ENCODE peak calls at places on chromosome 6, in four cellular contexts. One of them, this sample, is unnamed.

GRCh38 chr6:31122803-31123706 is 2.8 kb upstream of the CDSN start:
- DNase-seq in endothelial cell of umbilical vein: peak; percentile 91
- DNase-seq in GM12878: no peak
- DNase-seq in K562: peak; percentile 65
- DNase-seq in this sample: peak; percentile 76

GRCh38 chr6:121521164-121521555 is 85.7 kb downstream of the GJA1 start:
- DNase-seq in endothelial cell of umbilical vein: no peak
- DNase-seq in GM12878: no peak
- DNase-seq in K562: no peak
- DNase-seq in this sample: peak; percentile 0

GRCh38 chr6:119587537-119587936 is 238.0 kb upstream of the MAN1A1 start:
- DNase-seq in endothelial cell of umbilical vein: no peak
- DNase-seq in GM12878: no peak
- DNase-seq in K562: no peak
- DNase-seq in this sample: peak; percentile 51

GRCh38 chr6:125512621-125513020 is 210.9 kb upstream of the HDDC2 start:
- DNase-seq in endothelial cell of umbilical vein: no peak
- DNase-seq in GM12878: no peak
- DNase-seq in K562: peak; percentile 26
- DNase-seq in this sample: no peak

GRCh38 chr6:130513770-130514169 is 148.0 kb downstream of the TMEM200A start:
- DNase-seq in endothelial cell of umbilical vein: no peak
- DNase-seq in GM12878: peak; percentile 45
- DNase-seq in K562: peak; percentile 14
- DNase-seq in this sample: peak; percentile 65

GRCh38 chr6:29853245-29853644 is 25.6 kb downstream of the HLA-G start:
- DNase-seq in endothelial cell of umbilical vein: no peak
- DNase-seq in GM12878: no peak
- DNase-seq in K562: no peak
- DNase-seq in this sample: no peak

GRCh38 chr6:129785081-129785755 is 75.2 kb upstream of the ARHGAP18 start:
- DNase-seq in endothelial cell of umbilical vein: no peak
- DNase-seq in GM12878: no peak
- DNase-seq in K562: no peak
- DNase-seq in this sample: peak; percentile 42

GRCh38 chr6:19812512-19813119 is 24.6 kb upstream of the ID4 start:
- DNase-seq in endothelial cell of umbilical vein: peak; percentile 17
- DNase-seq in GM12878: no peak
- DNase-seq in K562: peak; percentile 41
- DNase-seq in this sample: peak; percentile 61

GRCh38 chr6:132068766-132069165 is 117.6 kb upstream of the CCN2 start:
- DNase-seq in endothelial cell of umbilical vein: no peak
- DNase-seq in GM12878: no peak
- DNase-seq in K562: no peak
- DNase-seq in this sample: peak; percentile 38

GRCh38 chr6:3835055-3835731 is 14.0 kb upstream of the FAM50B start:
- DNase-seq in endothelial cell of umbilical vein: no peak
- DNase-seq in GM12878: no peak
- DNase-seq in K562: no peak
- DNase-seq in this sample: no peak

GRCh38 chr6:125918230-125918629 is 38.3 kb upstream of the HINT3 start:
- DNase-seq in endothelial cell of umbilical vein: no peak
- DNase-seq in GM12878: no peak
- DNase-seq in K562: no peak
- DNase-seq in this sample: no peak

GRCh38 chr6:89208551-89208950 is 8.6 kb downstream of the GABRR1 start:
- DNase-seq in endothelial cell of umbilical vein: no peak
- DNase-seq in GM12878: no peak
- DNase-seq in K562: no peak
- DNase-seq in this sample: no peak

GRCh38 chr6:159104931-159105330 is 60.1 kb upstream of the TAGAP start:
- DNase-seq in endothelial cell of umbilical vein: no peak
- DNase-seq in GM12878: no peak
- DNase-seq in K562: no peak
- DNase-seq in this sample: no peak

GRCh38 chr6:157614026-157614484 is 209.0 kb upstream of the SNX9 start:
- DNase-seq in endothelial cell of umbilical vein: no peak
- DNase-seq in GM12878: no peak
- DNase-seq in K562: no peak
- DNase-seq in this sample: peak; percentile 41

GRCh38 chr6:116528163-116528562 is 16.7 kb downstream of the CALHM5 start:
- DNase-seq in endothelial cell of umbilical vein: peak; percentile 57
- DNase-seq in GM12878: no peak
- DNase-seq in K562: no peak
- DNase-seq in this sample: no peak

GRCh38 chr6:126176266-126176665 is 163.6 kb upstream of the CENPW start:
- DNase-seq in endothelial cell of umbilical vein: peak; percentile 51
- DNase-seq in GM12878: no peak
- DNase-seq in K562: peak; percentile 41
- DNase-seq in this sample: peak; percentile 14

GRCh38 chr6:90399970-90400369 is 103.3 kb upstream of the BACH2 start:
- DNase-seq in endothelial cell of umbilical vein: no peak
- DNase-seq in GM12878: no peak
- DNase-seq in K562: no peak
- DNase-seq in this sample: no peak

GRCh38 chr6:90401933-90402830 is 105.5 kb upstream of the BACH2 start:
- DNase-seq in endothelial cell of umbilical vein: no peak
- DNase-seq in GM12878: no peak
- DNase-seq in K562: no peak
- DNase-seq in this sample: peak; percentile 7

GRCh38 chr6:90403489-90404381 is 107.1 kb upstream of the BACH2 start:
- DNase-seq in endothelial cell of umbilical vein: no peak
- DNase-seq in GM12878: no peak
- DNase-seq in K562: peak; percentile 93
- DNase-seq in this sample: peak; percentile 90

GRCh38 chr6:90406142-90406794 is 109.6 kb upstream of the BACH2 start:
- DNase-seq in endothelial cell of umbilical vein: no peak
- DNase-seq in GM12878: no peak
- DNase-seq in K562: peak; percentile 56
- DNase-seq in this sample: peak; percentile 80

GRCh38 chr6:90402831-90403192 is 106.2 kb upstream of the BACH2 start:
- DNase-seq in endothelial cell of umbilical vein: no peak
- DNase-seq in GM12878: no peak
- DNase-seq in K562: no peak
- DNase-seq in this sample: no peak
- TF ChIP-seq FOS in endothelial cell of umbilical vein: no peak
- TF ChIP-seq FOS in GM12878: no peak
- TF ChIP-seq FOS in K562: no peak
- TF ChIP-seq FOS in this sample: no peak

DNA sequence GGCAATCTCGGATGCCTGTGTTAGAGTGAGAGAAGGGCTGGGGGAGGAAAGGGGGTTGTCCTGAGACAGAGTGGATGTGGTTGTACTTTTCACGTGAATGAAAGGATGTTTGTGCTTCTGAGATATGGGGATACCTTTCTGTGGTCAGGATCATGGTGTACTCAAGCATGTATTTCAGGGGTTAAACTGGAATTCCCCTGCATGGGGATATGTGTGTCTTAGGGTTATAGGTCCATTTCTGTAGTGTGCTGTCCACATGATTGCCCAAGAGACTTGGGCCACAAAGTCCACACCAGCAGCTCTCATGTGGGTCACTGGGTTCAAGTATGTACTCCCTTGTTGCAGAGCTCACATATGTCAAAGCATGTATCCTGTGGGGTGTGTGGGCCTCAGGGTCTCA is 10.5 kb downstream of the SYNGAP1 start:
- DNase-seq in endothelial cell of umbilical vein: no peak
- DNase-seq in GM12878: no peak
- DNase-seq in K562: no peak
- DNase-seq in this sample: no peak
- TF ChIP-seq FOS in endothelial cell of umbilical vein: no peak
- TF ChIP-seq FOS in GM12878: no peak
- TF ChIP-seq FOS in K562: no peak
- TF ChIP-seq FOS in this sample: no peak

DNA sequence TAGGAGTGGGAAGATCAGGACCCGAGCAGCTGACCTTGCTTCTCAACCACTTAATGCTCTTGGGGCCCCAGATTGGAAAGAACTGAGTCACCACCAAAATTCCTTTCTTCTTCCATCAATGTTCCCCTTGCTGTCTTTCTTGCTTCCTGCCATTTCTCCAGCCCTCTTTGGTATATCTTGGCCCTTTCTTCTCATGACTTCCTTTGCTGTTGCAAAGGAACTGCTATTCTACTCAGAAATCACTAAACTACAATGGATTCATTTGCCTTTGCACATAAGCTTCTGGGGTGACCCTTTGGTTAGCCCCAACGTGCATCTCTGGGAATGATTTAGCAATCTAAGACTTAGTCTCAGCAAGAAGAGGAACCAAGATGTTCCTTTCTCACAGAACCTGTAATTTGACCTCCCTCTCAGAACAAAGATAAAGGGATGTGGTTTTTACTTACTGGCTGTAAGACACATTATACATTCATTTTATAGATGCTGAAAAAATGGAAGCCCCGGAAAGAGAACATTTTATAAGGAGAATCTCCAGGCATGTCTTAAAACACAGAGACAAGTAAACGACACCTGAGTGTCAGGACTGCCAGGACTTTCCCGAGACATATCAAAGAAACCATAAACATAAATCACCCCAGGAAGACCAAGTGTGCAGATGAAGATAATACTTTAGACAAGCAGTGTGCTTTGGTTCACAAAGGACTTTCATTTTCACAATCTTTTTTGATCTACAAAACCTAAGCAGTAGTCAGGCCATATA is 98.9 kb upstream of the TNFAIP3 start:
- DNase-seq in endothelial cell of umbilical vein: no peak
- DNase-seq in GM12878: peak; percentile 79
- DNase-seq in K562: peak; percentile 29
- DNase-seq in this sample: peak; percentile 64
- TF ChIP-seq FOS in endothelial cell of umbilical vein: peak; percentile 18
- TF ChIP-seq FOS in GM12878: no peak
- TF ChIP-seq FOS in K562: no peak
- TF ChIP-seq FOS in this sample: no peak

DNA sequence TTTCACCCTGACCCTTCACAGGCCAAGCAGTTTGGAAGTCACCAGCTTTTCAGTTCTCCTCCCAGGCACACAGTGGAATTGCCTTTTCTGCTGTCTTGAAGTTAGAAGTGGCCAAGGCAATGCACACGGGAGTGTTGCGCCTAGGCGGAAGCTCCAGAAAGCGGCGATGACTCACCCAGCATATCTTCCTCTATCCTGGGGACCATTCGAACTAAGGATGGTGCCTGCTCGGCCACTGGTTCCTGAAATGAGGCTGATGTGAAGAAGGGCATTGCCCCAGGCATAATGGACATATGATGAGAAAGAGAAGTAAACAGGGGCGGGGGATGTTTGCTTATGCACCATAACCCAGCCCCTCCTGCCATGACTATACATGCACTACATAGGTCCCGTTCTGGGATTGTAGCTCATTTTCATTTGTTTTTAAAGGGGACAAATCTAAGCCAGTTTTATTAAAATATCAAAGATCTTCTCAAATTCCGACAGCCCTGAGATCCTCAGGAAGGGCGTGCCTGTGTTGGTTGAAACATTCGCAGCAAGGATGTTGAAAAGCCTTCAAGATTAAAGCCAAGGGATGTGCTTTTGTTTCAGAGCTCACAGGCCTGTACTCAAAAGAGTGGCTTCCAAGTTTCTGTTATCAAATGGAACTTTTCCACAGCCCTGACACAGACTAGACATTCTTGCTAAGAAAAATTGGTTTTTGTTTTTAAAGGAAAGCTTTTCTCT is 218.4 kb downstream of the LY86 start:
- DNase-seq in endothelial cell of umbilical vein: no peak
- DNase-seq in GM12878: no peak
- DNase-seq in K562: peak; percentile 76
- DNase-seq in this sample: no peak
- TF ChIP-seq FOS in endothelial cell of umbilical vein: no peak
- TF ChIP-seq FOS in GM12878: no peak
- TF ChIP-seq FOS in K562: peak; percentile 53
- TF ChIP-seq FOS in this sample: no peak

DNA sequence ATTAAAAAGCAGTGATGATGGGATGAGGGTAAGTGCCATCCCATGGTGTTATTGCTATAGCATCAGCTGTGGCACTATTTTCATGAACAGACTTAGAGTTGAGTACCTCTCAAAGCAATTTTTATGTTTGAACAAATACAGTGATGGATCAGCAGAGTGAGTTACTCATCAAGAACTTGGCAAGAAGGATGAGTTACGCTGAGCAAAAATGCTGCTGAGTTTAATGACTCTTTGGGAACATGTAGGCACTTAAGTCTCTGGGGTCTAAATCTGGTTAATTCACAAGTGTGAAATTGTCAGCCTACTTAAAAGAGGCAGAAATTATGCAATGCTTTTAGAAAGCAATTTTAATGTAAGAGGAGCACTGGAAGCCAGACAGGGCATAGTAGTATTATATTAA is 78.5 kb upstream of the AHI1 start:
- DNase-seq in endothelial cell of umbilical vein: no peak
- DNase-seq in GM12878: no peak
- DNase-seq in K562: no peak
- DNase-seq in this sample: peak; percentile 80
- TF ChIP-seq FOS in endothelial cell of umbilical vein: no peak
- TF ChIP-seq FOS in GM12878: no peak
- TF ChIP-seq FOS in K562: no peak
- TF ChIP-seq FOS in this sample: no peak

GRCh38 chr6:90469906-90470305 is 117.0 kb downstream of the MAP3K7 start:
- DNase-seq in endothelial cell of umbilical vein: no peak
- DNase-seq in GM12878: no peak
- DNase-seq in K562: no peak
- DNase-seq in this sample: no peak

GRCh38 chr6:90468080-90468479 is 118.8 kb downstream of the MAP3K7 start:
- DNase-seq in endothelial cell of umbilical vein: no peak
- DNase-seq in GM12878: no peak
- DNase-seq in K562: peak; percentile 80
- DNase-seq in this sample: peak; percentile 60

GRCh38 chr6:90468859-90469258 is 118.0 kb downstream of the MAP3K7 start:
- DNase-seq in endothelial cell of umbilical vein: no peak
- DNase-seq in GM12878: no peak
- DNase-seq in K562: no peak
- DNase-seq in this sample: no peak

GRCh38 chr6:90471297-90471696 is 115.6 kb downstream of the MAP3K7 start:
- DNase-seq in endothelial cell of umbilical vein: no peak
- DNase-seq in GM12878: no peak
- DNase-seq in K562: no peak
- DNase-seq in this sample: no peak

GRCh38 chr6:90472716-90473115 is 114.2 kb downstream of the MAP3K7 start:
- DNase-seq in endothelial cell of umbilical vein: no peak
- DNase-seq in GM12878: no peak
- DNase-seq in K562: no peak
- DNase-seq in this sample: no peak
- TF ChIP-seq FOS in endothelial cell of umbilical vein: no peak
- TF ChIP-seq FOS in GM12878: no peak
- TF ChIP-seq FOS in K562: no peak
- TF ChIP-seq FOS in this sample: no peak

GRCh38 chr6:143301204-143301603 is 149.3 kb downstream of the ADAT2 start:
- DNase-seq in endothelial cell of umbilical vein: no peak
- DNase-seq in GM12878: no peak
- DNase-seq in K562: no peak
- DNase-seq in this sample: no peak
- TF ChIP-seq FOS in endothelial cell of umbilical vein: no peak
- TF ChIP-seq FOS in GM12878: no peak
- TF ChIP-seq FOS in K562: no peak
- TF ChIP-seq FOS in this sample: no peak